ENCODE peak calls at places on chromosomes 2 and 18, in six cellular contexts. H is head of caudate nucleus, E is posterior vena cava, D is NCI-H748 treated with DMSO at 0.1 percent for 48 hours, F is HuH-7, A is LoVo. T is an unnamed sample.
A peak's percentile ranks its signal among the peaks of the same experiment; 100 is the strongest.

GRCh38 chr18:6056171-6056932 is 161.0 kb upstream of the TMEM200C start:
- DNase-seq in H (no peak), E (no peak), D (no peak), F (no peak), A (no peak), T (no peak)

GRCh38 chr2:11752906-11753305 is 6.5 kb downstream of the LPIN1 start:
- DNase-seq in H (no peak), E (no peak), D (peak; percentile 14), F (no peak), A (no peak), T (no peak)

GRCh38 chr2:195094330-195094729 is 562.7 kb upstream of the SLC39A10 start:
- DNase-seq in H (no peak), E (no peak), D (no peak), F (no peak), A (no peak), T (no peak)

GRCh38 chr2:170968205-170969003 is 39.4 kb downstream of the GORASP2 start:
- DNase-seq in H (no peak), E (no peak), D (no peak), F (no peak), A (no peak), T (no peak)

GRCh38 chr2:97911922-97912575 is 83.7 kb downstream of the TMEM131 start:
- DNase-seq in H (no peak), E (no peak), D (no peak), F (no peak), A (peak; percentile 2), T (no peak)

GRCh38 chr18:39871976-39872375 is 2083.1 kb upstream of the PIK3C3 start:
- DNase-seq in H (no peak), E (no peak), D (no peak), F (no peak), A (no peak), T (no peak)

GRCh38 chr2:199431748-199432213 is 26.0 kb downstream of the SATB2 start:
- DNase-seq in H (no peak), E (no peak), D (no peak), F (no peak), A (no peak), T (no peak)

GRCh38 chr2:96815326-96816126 is 542 bp upstream of the CNNM3 start:
- DNase-seq in H (no peak), E (no peak), D (peak; percentile 55), F (peak; percentile 73), A (peak; percentile 31), T (peak; percentile 76)

GRCh38 chr2:176491172-176491904 is 222.1 kb downstream of the MTX2 start:
- DNase-seq in H (no peak), E (peak; percentile 88), D (no peak), F (no peak), A (no peak), T (peak; percentile 81)

GRCh38 chr2:127000937-127001336 is 102.2 kb downstream of the TEX51 start:
- DNase-seq in H (no peak), E (no peak), D (no peak), F (no peak), A (no peak), T (no peak)

GRCh38 chr2:17626986-17627385 is 86.5 kb downstream of the VSNL1 start:
- DNase-seq in H (no peak), E (no peak), D (no peak), F (no peak), A (no peak), T (no peak)

GRCh38 chr2:70930371-70931329 is 5.0 kb upstream of the ATP6V1B1 start:
- DNase-seq in H (no peak), E (peak; percentile 35), D (no peak), F (no peak), A (peak; percentile 22), T (no peak)

GRCh38 chr2:42372474-42372787 is 11.4 kb upstream of the COX7A2L start:
- DNase-seq in H (no peak), E (no peak), D (no peak), F (no peak), A (no peak), T (no peak)

GRCh38 chr2:40455661-40456060 is 3.8 kb upstream of the SLC8A1 start:
- DNase-seq in H (no peak), E (peak; percentile 75), D (no peak), F (no peak), A (no peak), T (peak; percentile 29)

GRCh38 chr2:205564761-205565160 is 117.5 kb upstream of the NRP2 start:
- DNase-seq in H (no peak), E (no peak), D (no peak), F (no peak), A (no peak), T (no peak)

GRCh38 chr2:218659988-218660358 is 490 bp downstream of the BCS1L start:
- DNase-seq in H (no peak), E (no peak), D (no peak), F (no peak), A (no peak), T (no peak)

GRCh38 chr2:62489162-62489561 is 16.8 kb downstream of the TMEM17 start:
- DNase-seq in H (no peak), E (no peak), D (no peak), F (no peak), A (no peak), T (no peak)

GRCh38 chr2:239746847-239747246 is 278.3 kb downstream of the NDUFA10 start:
- DNase-seq in H (no peak), E (no peak), D (no peak), F (no peak), A (no peak), T (peak; percentile 58)

GRCh38 chr2:39490586-39490985 is 53.5 kb upstream of the MAP4K3 start:
- DNase-seq in H (no peak), E (no peak), D (no peak), F (no peak), A (no peak), T (no peak)

GRCh38 chr2:122471779-122472178 is 716.3 kb downstream of the TSN start:
- DNase-seq in H (no peak), E (no peak), D (no peak), F (no peak), A (no peak), T (no peak)

GRCh38 chr2:130823171-130823885 is 13.4 kb upstream of the ARHGEF4 start:
- DNase-seq in H (no peak), E (no peak), D (no peak), F (no peak), A (no peak), T (no peak)